ENCODE peak calls at places on chromosomes 7 and 10, in nine cellular contexts. One of them, this sample, is unnamed.

GRCh38 chr7:8442814-8443304 is 9.4 kb downstream of the NXPH1 start:
- DNase-seq in iris pigment epithelial cell: peak; percentile 6
- DNase-seq in anterior cingulate cortex: no peak
- DNase-seq in effector memory CD4-positive, alpha-beta T cell: no peak
- DNase-seq in mesendoderm: peak; percentile 87
- DNase-seq in WERI-Rb-1: peak; percentile 28
- DNase-seq in CD8-positive, alpha-beta memory T cell: no peak
- DNase-seq in prostate gland: no peak
- DNase-seq in GM03348: peak; percentile 67
- DNase-seq in this sample: peak; percentile 23

GRCh38 chr10:95513941-95514392 is 47.2 kb downstream of the SORBS1 start:
- DNase-seq in iris pigment epithelial cell: peak; percentile 28
- DNase-seq in mesendoderm: no peak
- DNase-seq in prostate gland: peak; percentile 39
- DNase-seq in CD8-positive, alpha-beta memory T cell: no peak
- DNase-seq in WERI-Rb-1: no peak
- DNase-seq in anterior cingulate cortex: peak; percentile 64
- DNase-seq in GM03348: peak; percentile 66
- DNase-seq in effector memory CD4-positive, alpha-beta T cell: no peak
- DNase-seq in this sample: no peak

GRCh38 chr7:26348234-26348851 is 56.7 kb downstream of the SNX10 start:
- DNase-seq in CD8-positive, alpha-beta memory T cell: no peak
- DNase-seq in anterior cingulate cortex: no peak
- DNase-seq in mesendoderm: no peak
- DNase-seq in prostate gland: no peak
- DNase-seq in iris pigment epithelial cell: no peak
- DNase-seq in effector memory CD4-positive, alpha-beta T cell: no peak
- DNase-seq in WERI-Rb-1: no peak
- DNase-seq in GM03348: no peak
- DNase-seq in this sample: no peak

GRCh38 chr7:120947980-120948379 is 2.6 kb upstream of the ING3 start:
- DNase-seq in mesendoderm: no peak
- DNase-seq in anterior cingulate cortex: no peak
- DNase-seq in GM03348: no peak
- DNase-seq in prostate gland: no peak
- DNase-seq in WERI-Rb-1: no peak
- DNase-seq in CD8-positive, alpha-beta memory T cell: no peak
- DNase-seq in effector memory CD4-positive, alpha-beta T cell: no peak
- DNase-seq in iris pigment epithelial cell: no peak
- DNase-seq in this sample: no peak

GRCh38 chr10:12484945-12485805 is 135.8 kb downstream of the CAMK1D start:
- DNase-seq in iris pigment epithelial cell: no peak
- DNase-seq in mesendoderm: peak; percentile 66
- DNase-seq in CD8-positive, alpha-beta memory T cell: peak; percentile 1
- DNase-seq in prostate gland: no peak
- DNase-seq in effector memory CD4-positive, alpha-beta T cell: no peak
- DNase-seq in anterior cingulate cortex: peak; percentile 33
- DNase-seq in WERI-Rb-1: peak; percentile 62
- DNase-seq in GM03348: no peak
- DNase-seq in this sample: peak; percentile 6

GRCh38 chr7:29483219-29484104 is 80.2 kb upstream of the PRR15 start:
- DNase-seq in GM03348: no peak
- DNase-seq in WERI-Rb-1: no peak
- DNase-seq in CD8-positive, alpha-beta memory T cell: no peak
- DNase-seq in mesendoderm: no peak
- DNase-seq in effector memory CD4-positive, alpha-beta T cell: no peak
- DNase-seq in iris pigment epithelial cell: no peak
- DNase-seq in anterior cingulate cortex: no peak
- DNase-seq in prostate gland: no peak
- DNase-seq in this sample: no peak

GRCh38 chr10:17216217-17216900 is 11.7 kb upstream of the VIM start:
- DNase-seq in mesendoderm: peak; percentile 74
- DNase-seq in prostate gland: no peak
- DNase-seq in effector memory CD4-positive, alpha-beta T cell: no peak
- DNase-seq in anterior cingulate cortex: no peak
- DNase-seq in CD8-positive, alpha-beta memory T cell: no peak
- DNase-seq in GM03348: peak; percentile 62
- DNase-seq in WERI-Rb-1: no peak
- DNase-seq in iris pigment epithelial cell: peak; percentile 98
- DNase-seq in this sample: no peak

GRCh38 chr10:119139464-119140067 is 25.9 kb downstream of the SFXN4 start:
- DNase-seq in WERI-Rb-1: peak; percentile 43
- DNase-seq in iris pigment epithelial cell: peak; percentile 38
- DNase-seq in GM03348: peak; percentile 73
- DNase-seq in mesendoderm: peak; percentile 54
- DNase-seq in CD8-positive, alpha-beta memory T cell: peak; percentile 15
- DNase-seq in prostate gland: peak; percentile 11
- DNase-seq in effector memory CD4-positive, alpha-beta T cell: peak; percentile 5
- DNase-seq in anterior cingulate cortex: no peak
- DNase-seq in this sample: peak; percentile 51

GRCh38 chr10:66501356-66501755 is 424.5 kb upstream of the LRRTM3 start:
- DNase-seq in GM03348: no peak
- DNase-seq in mesendoderm: no peak
- DNase-seq in prostate gland: no peak
- DNase-seq in effector memory CD4-positive, alpha-beta T cell: no peak
- DNase-seq in WERI-Rb-1: no peak
- DNase-seq in CD8-positive, alpha-beta memory T cell: no peak
- DNase-seq in iris pigment epithelial cell: no peak
- DNase-seq in anterior cingulate cortex: no peak
- DNase-seq in this sample: no peak

GRCh38 chr7:34823650-34824258 is 165.7 kb downstream of the NPSR1 start:
- DNase-seq in iris pigment epithelial cell: peak; percentile 48
- DNase-seq in mesendoderm: peak; percentile 56
- DNase-seq in CD8-positive, alpha-beta memory T cell: peak; percentile 31
- DNase-seq in WERI-Rb-1: peak; percentile 71
- DNase-seq in anterior cingulate cortex: peak; percentile 7
- DNase-seq in effector memory CD4-positive, alpha-beta T cell: no peak
- DNase-seq in prostate gland: peak; percentile 36
- DNase-seq in GM03348: peak; percentile 77
- DNase-seq in this sample: peak; percentile 38

GRCh38 chr7:22920664-22921063 is 93.3 kb downstream of the HYCC1 start:
- DNase-seq in CD8-positive, alpha-beta memory T cell: no peak
- DNase-seq in iris pigment epithelial cell: peak; percentile 34
- DNase-seq in GM03348: no peak
- DNase-seq in WERI-Rb-1: no peak
- DNase-seq in mesendoderm: no peak
- DNase-seq in prostate gland: no peak
- DNase-seq in effector memory CD4-positive, alpha-beta T cell: no peak
- DNase-seq in anterior cingulate cortex: no peak
- DNase-seq in this sample: no peak

GRCh38 chr7:78039791-78040776 is 241.5 kb downstream of the PHTF2 start:
- DNase-seq in iris pigment epithelial cell: no peak
- DNase-seq in CD8-positive, alpha-beta memory T cell: peak; percentile 24
- DNase-seq in mesendoderm: peak; percentile 70
- DNase-seq in prostate gland: no peak
- DNase-seq in effector memory CD4-positive, alpha-beta T cell: peak; percentile 7
- DNase-seq in WERI-Rb-1: peak; percentile 47
- DNase-seq in GM03348: peak; percentile 46
- DNase-seq in anterior cingulate cortex: no peak
- DNase-seq in this sample: peak; percentile 32

GRCh38 chr7:46619723-46620310 is 698.7 kb upstream of the IGFBP3 start:
- DNase-seq in GM03348: no peak
- DNase-seq in mesendoderm: no peak
- DNase-seq in effector memory CD4-positive, alpha-beta T cell: no peak
- DNase-seq in anterior cingulate cortex: no peak
- DNase-seq in iris pigment epithelial cell: peak; percentile 79
- DNase-seq in WERI-Rb-1: no peak
- DNase-seq in CD8-positive, alpha-beta memory T cell: no peak
- DNase-seq in prostate gland: no peak
- DNase-seq in this sample: no peak

GRCh38 chr7:120743128-120743527 is 114.8 kb downstream of the TSPAN12 start:
- DNase-seq in iris pigment epithelial cell: no peak
- DNase-seq in prostate gland: no peak
- DNase-seq in CD8-positive, alpha-beta memory T cell: no peak
- DNase-seq in anterior cingulate cortex: no peak
- DNase-seq in WERI-Rb-1: no peak
- DNase-seq in GM03348: no peak
- DNase-seq in effector memory CD4-positive, alpha-beta T cell: no peak
- DNase-seq in mesendoderm: no peak
- DNase-seq in this sample: no peak

GRCh38 chr10:5684318-5684970 is at the start of gene TASOR2:
- DNase-seq in WERI-Rb-1: peak; percentile 92
- DNase-seq in effector memory CD4-positive, alpha-beta T cell: peak; percentile 93
- DNase-seq in prostate gland: peak; percentile 94
- DNase-seq in mesendoderm: peak; percentile 99
- DNase-seq in CD8-positive, alpha-beta memory T cell: peak; percentile 98
- DNase-seq in anterior cingulate cortex: peak; percentile 98
- DNase-seq in GM03348: peak; percentile 99
- DNase-seq in iris pigment epithelial cell: peak; percentile 97
- DNase-seq in this sample: peak; percentile 94

GRCh38 chr7:111098011-111098925 is 7.3 kb downstream of the LRRN3 start:
- DNase-seq in effector memory CD4-positive, alpha-beta T cell: no peak
- DNase-seq in GM03348: no peak
- DNase-seq in iris pigment epithelial cell: peak; percentile 57
- DNase-seq in mesendoderm: peak; percentile 70
- DNase-seq in prostate gland: no peak
- DNase-seq in CD8-positive, alpha-beta memory T cell: peak; percentile 11
- DNase-seq in WERI-Rb-1: peak; percentile 28
- DNase-seq in anterior cingulate cortex: no peak
- DNase-seq in this sample: peak; percentile 33

GRCh38 chr10:132144086-132144485 is 42.7 kb upstream of the DPYSL4 start:
- DNase-seq in iris pigment epithelial cell: no peak
- DNase-seq in effector memory CD4-positive, alpha-beta T cell: no peak
- DNase-seq in mesendoderm: no peak
- DNase-seq in CD8-positive, alpha-beta memory T cell: no peak
- DNase-seq in prostate gland: no peak
- DNase-seq in anterior cingulate cortex: no peak
- DNase-seq in WERI-Rb-1: no peak
- DNase-seq in GM03348: no peak
- DNase-seq in this sample: no peak

GRCh38 chr10:8088504-8088903 is 34.0 kb downstream of the GATA3 start:
- DNase-seq in iris pigment epithelial cell: no peak
- DNase-seq in prostate gland: no peak
- DNase-seq in GM03348: no peak
- DNase-seq in anterior cingulate cortex: no peak
- DNase-seq in WERI-Rb-1: no peak
- DNase-seq in effector memory CD4-positive, alpha-beta T cell: peak; percentile 16
- DNase-seq in CD8-positive, alpha-beta memory T cell: peak; percentile 21
- DNase-seq in mesendoderm: no peak
- DNase-seq in this sample: peak; percentile 67

GRCh38 chr10:31759124-31759798 is 169.4 kb downstream of the ARHGAP12 start:
- DNase-seq in iris pigment epithelial cell: peak; percentile 54
- DNase-seq in effector memory CD4-positive, alpha-beta T cell: no peak
- DNase-seq in mesendoderm: peak; percentile 80
- DNase-seq in prostate gland: peak; percentile 24
- DNase-seq in WERI-Rb-1: peak; percentile 12
- DNase-seq in GM03348: peak; percentile 55
- DNase-seq in anterior cingulate cortex: peak; percentile 22
- DNase-seq in CD8-positive, alpha-beta memory T cell: peak; percentile 35
- DNase-seq in this sample: peak; percentile 25

GRCh38 chr7:21221130-21221529 is 206.8 kb upstream of the SP4 start:
- DNase-seq in CD8-positive, alpha-beta memory T cell: no peak
- DNase-seq in mesendoderm: no peak
- DNase-seq in iris pigment epithelial cell: no peak
- DNase-seq in anterior cingulate cortex: no peak
- DNase-seq in prostate gland: no peak
- DNase-seq in GM03348: no peak
- DNase-seq in effector memory CD4-positive, alpha-beta T cell: no peak
- DNase-seq in WERI-Rb-1: no peak
- DNase-seq in this sample: no peak

GRCh38 chr10:77873558-77874380 is 52.8 kb downstream of the DLG5 start:
- DNase-seq in anterior cingulate cortex: no peak
- DNase-seq in effector memory CD4-positive, alpha-beta T cell: peak; percentile 24
- DNase-seq in WERI-Rb-1: no peak
- DNase-seq in CD8-positive, alpha-beta memory T cell: peak; percentile 39
- DNase-seq in iris pigment epithelial cell: peak; percentile 73
- DNase-seq in mesendoderm: peak; percentile 67
- DNase-seq in prostate gland: peak; percentile 81
- DNase-seq in GM03348: peak; percentile 52
- DNase-seq in this sample: peak; percentile 67

GRCh38 chr7:42691030-42691639 is 220.7 kb downstream of the C7orf25 start:
- DNase-seq in effector memory CD4-positive, alpha-beta T cell: no peak
- DNase-seq in anterior cingulate cortex: no peak
- DNase-seq in GM03348: peak; percentile 63
- DNase-seq in CD8-positive, alpha-beta memory T cell: no peak
- DNase-seq in iris pigment epithelial cell: peak; percentile 76
- DNase-seq in prostate gland: peak; percentile 21
- DNase-seq in mesendoderm: peak; percentile 83
- DNase-seq in WERI-Rb-1: peak; percentile 27
- DNase-seq in this sample: no peak

GRCh38 chr7:1257863-1258262 is 25.2 kb downstream of the UNCX start:
- DNase-seq in WERI-Rb-1: no peak
- DNase-seq in mesendoderm: no peak
- DNase-seq in GM03348: no peak
- DNase-seq in anterior cingulate cortex: no peak
- DNase-seq in prostate gland: no peak
- DNase-seq in iris pigment epithelial cell: no peak
- DNase-seq in effector memory CD4-positive, alpha-beta T cell: no peak
- DNase-seq in CD8-positive, alpha-beta memory T cell: no peak
- DNase-seq in this sample: no peak

GRCh38 chr10:44293842-44294241 is 91.1 kb downstream of the CXCL12 start:
- DNase-seq in CD8-positive, alpha-beta memory T cell: no peak
- DNase-seq in prostate gland: no peak
- DNase-seq in WERI-Rb-1: no peak
- DNase-seq in anterior cingulate cortex: no peak
- DNase-seq in GM03348: no peak
- DNase-seq in mesendoderm: no peak
- DNase-seq in iris pigment epithelial cell: peak; percentile 48
- DNase-seq in effector memory CD4-positive, alpha-beta T cell: no peak
- DNase-seq in this sample: no peak

GRCh38 chr7:22140597-22140996 is 194.9 kb upstream of the CDCA7L start:
- DNase-seq in mesendoderm: peak; percentile 95
- DNase-seq in effector memory CD4-positive, alpha-beta T cell: no peak
- DNase-seq in CD8-positive, alpha-beta memory T cell: no peak
- DNase-seq in GM03348: no peak
- DNase-seq in iris pigment epithelial cell: no peak
- DNase-seq in anterior cingulate cortex: no peak
- DNase-seq in WERI-Rb-1: no peak
- DNase-seq in prostate gland: no peak
- DNase-seq in this sample: no peak

GRCh38 chr10:98045785-98046389 is 15.5 kb upstream of the CRTAC1 start:
- DNase-seq in CD8-positive, alpha-beta memory T cell: peak; percentile 32
- DNase-seq in WERI-Rb-1: peak; percentile 78
- DNase-seq in iris pigment epithelial cell: peak; percentile 61
- DNase-seq in effector memory CD4-positive, alpha-beta T cell: peak; percentile 7
- DNase-seq in anterior cingulate cortex: peak; percentile 31
- DNase-seq in prostate gland: peak; percentile 31
- DNase-seq in GM03348: peak; percentile 79
- DNase-seq in mesendoderm: peak; percentile 83
- DNase-seq in this sample: peak; percentile 47

GRCh38 chr10:79102056-79102874 is 33.5 kb downstream of the ZMIZ1 start:
- DNase-seq in effector memory CD4-positive, alpha-beta T cell: no peak
- DNase-seq in CD8-positive, alpha-beta memory T cell: no peak
- DNase-seq in prostate gland: peak; percentile 37
- DNase-seq in iris pigment epithelial cell: peak; percentile 38
- DNase-seq in WERI-Rb-1: peak; percentile 86
- DNase-seq in mesendoderm: peak; percentile 53
- DNase-seq in GM03348: peak; percentile 82
- DNase-seq in anterior cingulate cortex: no peak
- DNase-seq in this sample: no peak

GRCh38 chr7:41861642-41862041 is 158.8 kb upstream of the INHBA start:
- DNase-seq in prostate gland: no peak
- DNase-seq in iris pigment epithelial cell: no peak
- DNase-seq in mesendoderm: no peak
- DNase-seq in effector memory CD4-positive, alpha-beta T cell: no peak
- DNase-seq in anterior cingulate cortex: no peak
- DNase-seq in CD8-positive, alpha-beta memory T cell: no peak
- DNase-seq in GM03348: no peak
- DNase-seq in WERI-Rb-1: no peak
- DNase-seq in this sample: no peak

GRCh38 chr7:155950898-155951553 is 138.8 kb upstream of the SHH start:
- DNase-seq in WERI-Rb-1: no peak
- DNase-seq in anterior cingulate cortex: no peak
- DNase-seq in GM03348: no peak
- DNase-seq in CD8-positive, alpha-beta memory T cell: no peak
- DNase-seq in mesendoderm: no peak
- DNase-seq in iris pigment epithelial cell: no peak
- DNase-seq in effector memory CD4-positive, alpha-beta T cell: no peak
- DNase-seq in prostate gland: no peak
- DNase-seq in this sample: no peak

GRCh38 chr10:89980166-89980565 is 278.8 kb downstream of the KIF20B start:
- DNase-seq in GM03348: no peak
- DNase-seq in prostate gland: no peak
- DNase-seq in effector memory CD4-positive, alpha-beta T cell: no peak
- DNase-seq in iris pigment epithelial cell: no peak
- DNase-seq in CD8-positive, alpha-beta memory T cell: no peak
- DNase-seq in WERI-Rb-1: no peak
- DNase-seq in mesendoderm: no peak
- DNase-seq in anterior cingulate cortex: no peak
- DNase-seq in this sample: no peak

GRCh38 chr7:79353720-79354468 is 99.6 kb downstream of the MAGI2 start:
- DNase-seq in iris pigment epithelial cell: no peak
- DNase-seq in GM03348: no peak
- DNase-seq in prostate gland: no peak
- DNase-seq in effector memory CD4-positive, alpha-beta T cell: no peak
- DNase-seq in mesendoderm: no peak
- DNase-seq in WERI-Rb-1: no peak
- DNase-seq in anterior cingulate cortex: no peak
- DNase-seq in CD8-positive, alpha-beta memory T cell: no peak
- DNase-seq in this sample: no peak

This sample was measured in naive thymus-derived CD8-positive, alpha-beta T cell.